ENCODE peak calls at places on chromosome 18, in ten cellular contexts. L, X, C, W, T, B, R, O, P and V are unnamed samples.

GRCh38 chr18:36769611-36770314 is 59.0 kb downstream of the TPGS2 start:
- DNase-seq in T (no peak), X (no peak), W (no peak), R (no peak), B (no peak), C (peak), L (no peak), P (no peak), O (no peak), V (no peak)

GRCh38 chr18:70390366-70391090 is 101.7 kb downstream of the SOCS6 start:
- DNase-seq in C (no peak), T (no peak), X (no peak), W (no peak), O (no peak), L (no peak), B (peak), P (peak), R (no peak), V (no peak)

GRCh38 chr18:28153485-28154065 is 23.4 kb downstream of the CDH2 start:
- DNase-seq in X (no peak), B (no peak), C (no peak), O (no peak), L (no peak), P (peak), R (no peak), W (no peak), T (no peak), V (no peak)

GRCh38 chr18:12840382-12840781 is 43.7 kb downstream of the PTPN2 start:
- DNase-seq in P (no peak), X (no peak), T (no peak), W (no peak), L (no peak), O (no peak), B (no peak), R (no peak), C (no peak), V (no peak)

GRCh38 chr18:74066018-74066417 is 81.6 kb downstream of the FBXO15 start:
- DNase-seq in T (no peak), W (no peak), X (no peak), O (no peak), L (no peak), P (no peak), C (no peak), B (no peak), R (no peak), V (no peak)

GRCh38 chr18:37294951-37295350 is 270.6 kb downstream of the CELF4 start:
- DNase-seq in T (no peak), B (peak), O (no peak), X (no peak), W (no peak), C (no peak), R (no peak), L (no peak), P (peak), V (no peak)

GRCh38 chr18:63395503-63395902 is 26.8 kb downstream of the VPS4B start:
- DNase-seq in P (no peak), L (no peak), T (no peak), C (no peak), R (no peak), X (no peak), B (no peak), W (no peak), O (no peak), V (no peak)

GRCh38 chr18:54805571-54806334 is 22.5 kb upstream of the RAB27B start:
- DNase-seq in W (no peak), B (peak), P (peak), T (no peak), C (no peak), X (no peak), O (peak), L (no peak), R (no peak), V (no peak)

GRCh38 chr18:48607049-48607984 is 68.5 kb downstream of the CTIF start:
- DNase-seq in P (peak), T (peak), W (no peak), C (no peak), B (peak), X (no peak), L (no peak), O (no peak), R (peak), V (peak)